ENCODE peak calls at places on chromosomes 3 and 15, in five cellular contexts. One of them, this sample, is unnamed.

GRCh38 chr3:52830535-52831258 is at the start of gene ITIH4:
- DNase-seq in GM23248: no peak
- DNase-seq in fibroblast of pulmonary artery: no peak
- DNase-seq in HEK293T: no peak
- DNase-seq in tibial artery: no peak
- DNase-seq in this sample: no peak

GRCh38 chr3:150743508-150743907 is 19.5 kb downstream of the SIAH2 start:
- DNase-seq in GM23248: peak; percentile 57
- DNase-seq in fibroblast of pulmonary artery: peak; percentile 30
- DNase-seq in HEK293T: no peak
- DNase-seq in tibial artery: no peak
- DNase-seq in this sample: no peak

GRCh38 chr3:132721479-132722164 is 587 bp downstream of the NPHP3 start:
- DNase-seq in fibroblast of pulmonary artery: peak; percentile 76
- DNase-seq in GM23248: peak; percentile 89
- DNase-seq in HEK293T: peak; percentile 48
- DNase-seq in tibial artery: peak; percentile 74
- DNase-seq in this sample: peak; percentile 85

GRCh38 chr3:62951037-62951613 is 75.9 kb upstream of the CADPS start:
- DNase-seq in GM23248: no peak
- DNase-seq in HEK293T: no peak
- DNase-seq in tibial artery: no peak
- DNase-seq in fibroblast of pulmonary artery: no peak
- DNase-seq in this sample: no peak

GRCh38 chr15:74682954-74683353 is 12.9 kb downstream of the EDC3 start:
- DNase-seq in fibroblast of pulmonary artery: no peak
- DNase-seq in tibial artery: no peak
- DNase-seq in GM23248: no peak
- DNase-seq in HEK293T: no peak
- DNase-seq in this sample: no peak

GRCh38 chr15:87648278-87648677 is 608.3 kb downstream of the NTRK3 start:
- DNase-seq in fibroblast of pulmonary artery: peak; percentile 85
- DNase-seq in tibial artery: no peak
- DNase-seq in GM23248: no peak
- DNase-seq in HEK293T: no peak
- DNase-seq in this sample: no peak

GRCh38 chr15:71761649-71762048 is 48.7 kb upstream of the NR2E3 start:
- DNase-seq in fibroblast of pulmonary artery: peak; percentile 85
- DNase-seq in HEK293T: no peak
- DNase-seq in tibial artery: no peak
- DNase-seq in GM23248: peak; percentile 94
- DNase-seq in this sample: peak; percentile 70

GRCh38 chr3:30826381-30827061 is 67.9 kb downstream of the GADL1 start:
- DNase-seq in fibroblast of pulmonary artery: peak; percentile 26
- DNase-seq in GM23248: peak; percentile 54
- DNase-seq in HEK293T: no peak
- DNase-seq in tibial artery: no peak
- DNase-seq in this sample: no peak

GRCh38 chr15:25784876-25785642 is 78.1 kb downstream of the ATP10A start:
- DNase-seq in HEK293T: no peak
- DNase-seq in tibial artery: peak; percentile 53
- DNase-seq in fibroblast of pulmonary artery: peak; percentile 39
- DNase-seq in GM23248: peak; percentile 99
- DNase-seq in this sample: no peak

GRCh38 chr3:146130881-146131371 is 30.1 kb downstream of the PLOD2 start:
- DNase-seq in HEK293T: no peak
- DNase-seq in fibroblast of pulmonary artery: peak; percentile 45
- DNase-seq in GM23248: peak; percentile 68
- DNase-seq in tibial artery: no peak
- DNase-seq in this sample: no peak

GRCh38 chr3:118932822-118933558 is 101.7 kb downstream of the IGSF11 start:
- DNase-seq in tibial artery: no peak
- DNase-seq in GM23248: peak; percentile 10
- DNase-seq in fibroblast of pulmonary artery: no peak
- DNase-seq in HEK293T: no peak
- DNase-seq in this sample: peak; percentile 54

GRCh38 chr3:23600178-23600577 is 205.6 kb upstream of the UBE2E1 start:
- DNase-seq in HEK293T: no peak
- DNase-seq in tibial artery: no peak
- DNase-seq in GM23248: peak; percentile 83
- DNase-seq in fibroblast of pulmonary artery: peak; percentile 90
- DNase-seq in this sample: no peak

GRCh38 chr3:187522890-187523289 is 147.3 kb downstream of the SST start:
- DNase-seq in tibial artery: no peak
- DNase-seq in GM23248: no peak
- DNase-seq in HEK293T: no peak
- DNase-seq in fibroblast of pulmonary artery: no peak
- DNase-seq in this sample: no peak

GRCh38 chr15:68197170-68197492 is 8.0 kb downstream of the CALML4 start:
- DNase-seq in tibial artery: no peak
- DNase-seq in HEK293T: no peak
- DNase-seq in GM23248: no peak
- DNase-seq in fibroblast of pulmonary artery: no peak
- DNase-seq in this sample: no peak

GRCh38 chr3:8554725-8555621 is 53.4 kb downstream of the LMCD1 start:
- DNase-seq in HEK293T: no peak
- DNase-seq in GM23248: peak; percentile 83
- DNase-seq in fibroblast of pulmonary artery: peak; percentile 87
- DNase-seq in tibial artery: peak; percentile 46
- DNase-seq in this sample: peak; percentile 76